ENCODE peak calls at places on chromosomes 1 and 21, in seven cellular contexts. F, K, O, A, E, P and N are unnamed samples.

GRCh38 chr1:231240531-231240882 is 505 bp upstream of the GNPAT start:
- DNase-seq in F (no peak), K (no peak), O (no peak), A (no peak), E (no peak), P (no peak), N (no peak)

GRCh38 chr1:32060914-32061313 is 11.8 kb upstream of the TMEM39B start:
- DNase-seq in F (no peak), K (no peak), O (no peak), A (no peak), E (no peak), P (no peak), N (no peak)

GRCh38 chr1:221897312-221897711 is 155.4 kb upstream of the DUSP10 start:
- DNase-seq in F (no peak), K (no peak), O (no peak), A (no peak), E (peak), P (no peak), N (no peak)

GRCh38 chr1:20100632-20101355 is 18.5 kb downstream of the PLA2G2D start:
- DNase-seq in F (peak), K (peak), O (no peak), A (no peak), E (peak), P (peak), N (peak)

GRCh38 chr1:186884266-186884665 is 55.5 kb downstream of the PLA2G4A start:
- DNase-seq in F (no peak), K (no peak), O (no peak), A (no peak), E (peak), P (no peak), N (no peak)

GRCh38 chr1:231610392-231610791 is 16.2 kb upstream of the DISC1 start:
- DNase-seq in F (no peak), K (no peak), O (no peak), A (no peak), E (no peak), P (no peak), N (no peak)

GRCh38 chr1:97930472-97930871 is 9.6 kb upstream of the DPYD start:
- DNase-seq in F (no peak), K (no peak), O (no peak), A (no peak), E (peak), P (no peak), N (no peak)

GRCh38 chr21:37061926-37062591 is 10.8 kb downstream of the PIGP start:
- DNase-seq in F (no peak), K (no peak), O (no peak), A (no peak), E (peak), P (no peak), N (no peak)

GRCh38 chr1:16944038-16944437 is 22.3 kb downstream of the CROCC start:
- DNase-seq in F (no peak), K (no peak), O (no peak), A (no peak), E (no peak), P (no peak), N (no peak)

GRCh38 chr1:25184011-25184762 is 48.1 kb downstream of the SYF2 start:
- DNase-seq in F (no peak), K (no peak), O (no peak), A (no peak), E (no peak), P (no peak), N (no peak)

GRCh38 chr1:218299416-218299815 is 14.3 kb downstream of the RRP15 start:
- DNase-seq in F (no peak), K (peak), O (peak), A (no peak), E (peak), P (no peak), N (no peak)

GRCh38 chr1:173937062-173937461 is 19.9 kb upstream of the SERPINC1 start:
- DNase-seq in F (no peak), K (no peak), O (no peak), A (no peak), E (no peak), P (no peak), N (no peak)